ENCODE peak calls at places on chromosome 21, in seven cellular contexts. S, C, V, W, I, N and K are unnamed samples.

GRCh38 chr21:14569868-14570267 is 23.8 kb upstream of the SAMSN1 start:
- DNase-seq in V (no peak), I (no peak), S (no peak), C (no peak), W (no peak), N (no peak), K (no peak)

GRCh38 chr21:33936221-33937038 is 20.8 kb upstream of the ATP5PO start:
- DNase-seq in S (peak; percentile 42), V (no peak), W (peak; percentile 23), I (no peak), C (no peak), N (no peak), K (peak; percentile 79)

GRCh38 chr21:35189077-35189863 is 140.2 kb upstream of the RUNX1 start:
- DNase-seq in I (no peak), S (peak; percentile 70), N (peak; percentile 92), C (peak; percentile 30), W (peak; percentile 87), V (peak; percentile 93), K (peak; percentile 96)

GRCh38 chr21:34983680-34984086 is 65.4 kb downstream of the RUNX1 start:
- DNase-seq in V (peak; percentile 86), I (no peak), W (peak; percentile 84), N (no peak), C (no peak), S (peak; percentile 84), K (peak; percentile 64)

GRCh38 chr21:19218163-19218562 is 814.6 kb upstream of the TMPRSS15 start:
- DNase-seq in N (no peak), I (no peak), C (no peak), W (no peak), S (no peak), V (no peak), K (no peak)

GRCh38 chr21:16305686-16306085 is 575.9 kb downstream of the USP25 start:
- DNase-seq in N (peak; percentile 44), C (no peak), I (no peak), S (peak; percentile 37), V (peak; percentile 77), W (peak; percentile 48), K (peak; percentile 56)

GRCh38 chr21:16134134-16134533 is 404.4 kb downstream of the USP25 start:
- DNase-seq in V (peak; percentile 43), W (no peak), S (no peak), N (no peak), C (no peak), I (no peak), K (peak; percentile 63)

GRCh38 chr21:27346041-27346448 is 379.2 kb upstream of the ADAMTS5 start:
- DNase-seq in W (peak; percentile 72), S (peak; percentile 81), I (no peak), C (no peak), N (peak; percentile 6), V (peak; percentile 36), K (peak; percentile 55)

GRCh38 chr21:29305068-29305467 is 6.3 kb downstream of the BACH1 start:
- DNase-seq in N (no peak), V (no peak), C (no peak), W (peak; percentile 57), I (no peak), S (no peak), K (no peak)

GRCh38 chr21:38082936-38083335 is 166.7 kb upstream of the KCNJ6 start:
- DNase-seq in C (no peak), S (no peak), V (no peak), W (no peak), I (no peak), N (no peak), K (no peak)

GRCh38 chr21:17612023-17612564 is 607 bp downstream of the BTG3 start:
- DNase-seq in W (peak; percentile 69), I (no peak), N (peak; percentile 59), C (peak; percentile 63), S (peak; percentile 75), V (peak; percentile 50), K (peak; percentile 64)

GRCh38 chr21:16072692-16073091 is 342.9 kb downstream of the USP25 start:
- DNase-seq in I (peak; percentile 46), V (peak; percentile 98), W (peak; percentile 93), S (peak; percentile 75), C (peak; percentile 62), N (peak; percentile 85), K (peak; percentile 96)

GRCh38 chr21:35743571-35743970 is 316.8 kb downstream of the SETD4 start:
- DNase-seq in W (peak; percentile 35), S (peak; percentile 53), V (peak; percentile 43), N (peak; percentile 6), I (no peak), C (no peak), K (no peak)

GRCh38 chr21:25790122-25790951 is 55.6 kb downstream of the GABPA start:
- DNase-seq in V (peak; percentile 28), S (peak; percentile 52), N (peak; percentile 65), W (peak; percentile 49), C (peak; percentile 55), I (no peak), K (peak; percentile 57)

GRCh38 chr21:35940074-35940927 is 120.0 kb downstream of the SETD4 start:
- DNase-seq in C (peak; percentile 83), N (peak; percentile 89), W (peak; percentile 88), I (peak; percentile 59), S (peak; percentile 87), V (peak; percentile 73), K (peak; percentile 89)

GRCh38 chr21:31788581-31788980 is 56.7 kb upstream of the SCAF4 start:
- DNase-seq in I (no peak), S (no peak), N (no peak), V (no peak), W (no peak), C (no peak), K (no peak)

GRCh38 chr21:33682992-33683627 is 40.8 kb downstream of the ITSN1 start:
- DNase-seq in I (no peak), C (peak; percentile 63), N (peak; percentile 90), W (peak; percentile 87), V (peak; percentile 99), S (peak; percentile 96), K (peak; percentile 96)

GRCh38 chr21:42556960-42557359 is 43.3 kb downstream of the SLC37A1 start:
- DNase-seq in N (no peak), C (no peak), W (no peak), I (no peak), S (no peak), V (no peak), K (no peak)

GRCh38 chr21:42557420-42557819 is 43.8 kb downstream of the SLC37A1 start:
- DNase-seq in S (no peak), N (no peak), W (no peak), I (no peak), C (no peak), V (no peak), K (no peak)

GRCh38 chr21:42554251-42554937 is 40.7 kb downstream of the SLC37A1 start:
- DNase-seq in I (no peak), W (no peak), S (no peak), N (no peak), C (no peak), V (no peak), K (no peak)

GRCh38 chr21:42556476-42556875 is 42.8 kb downstream of the SLC37A1 start:
- DNase-seq in I (no peak), S (no peak), N (no peak), C (no peak), V (no peak), W (no peak), K (no peak)

DNA sequence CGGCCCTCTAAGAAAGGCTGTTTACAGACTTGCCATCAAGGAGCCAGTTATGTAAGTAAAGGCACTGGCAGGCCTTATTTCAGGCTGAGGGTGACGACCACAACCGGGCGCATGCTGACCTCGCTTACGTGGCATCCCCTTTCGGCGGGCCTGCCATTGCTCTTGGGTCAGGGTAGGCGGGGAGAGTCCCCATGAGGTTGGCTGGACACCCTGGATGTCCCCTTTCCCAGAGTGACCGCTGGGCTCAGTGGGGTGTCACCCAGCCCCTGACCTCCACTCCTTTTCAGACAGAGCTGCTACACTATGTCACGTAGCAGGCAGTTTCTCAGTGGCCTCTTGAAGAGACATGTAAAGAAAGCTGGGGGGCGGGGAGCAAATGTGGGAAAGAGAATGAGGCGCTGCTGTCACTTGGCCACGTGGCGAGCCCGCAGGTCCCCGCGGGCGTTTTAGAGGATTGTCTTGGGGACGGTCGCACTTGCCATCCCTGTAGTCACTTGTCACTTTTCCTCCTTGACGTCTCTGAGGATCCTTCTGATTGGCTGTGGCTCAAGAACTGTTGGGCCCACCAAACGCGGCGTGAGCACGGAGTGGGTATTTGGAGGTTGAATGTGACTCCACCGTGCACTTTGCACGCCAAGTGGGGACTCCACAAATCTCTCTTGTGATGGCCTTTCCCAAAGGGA is 42.2 kb downstream of the SLC37A1 start:
- DNase-seq in C (no peak), I (no peak), W (no peak), S (no peak), V (no peak), N (no peak), K (no peak)
- H3K4me3 ChIP-seq in C (no peak overlapping the region), I (no peak overlapping the region), W (no peak overlapping the region), S (no peak overlapping the region), V (no peak overlapping the region), N (no peak overlapping the region), K (no peak overlapping the region)

GRCh38 chr21:46065215-46065992 is 32.5 kb upstream of the COL6A2 start:
- DNase-seq in C (peak; percentile 45), N (peak; percentile 70), I (peak; percentile 13), S (peak; percentile 72), W (peak; percentile 85), V (peak; percentile 81), K (peak; percentile 79)

GRCh38 chr21:46063227-46063626 is 34.7 kb upstream of the COL6A2 start:
- DNase-seq in V (no peak), I (no peak), S (peak; percentile 56), C (no peak), W (peak; percentile 64), N (no peak), K (no peak)

GRCh38 chr21:46063734-46064680 is 33.9 kb upstream of the COL6A2 start:
- DNase-seq in S (no peak), I (no peak), V (no peak), W (no peak), C (no peak), N (no peak), K (no peak)

GRCh38 chr21:46065993-46066842 is 31.7 kb upstream of the COL6A2 start:
- DNase-seq in C (no peak), I (no peak), V (no peak), N (no peak), W (peak; percentile 53), S (no peak), K (peak; percentile 47)

DNA sequence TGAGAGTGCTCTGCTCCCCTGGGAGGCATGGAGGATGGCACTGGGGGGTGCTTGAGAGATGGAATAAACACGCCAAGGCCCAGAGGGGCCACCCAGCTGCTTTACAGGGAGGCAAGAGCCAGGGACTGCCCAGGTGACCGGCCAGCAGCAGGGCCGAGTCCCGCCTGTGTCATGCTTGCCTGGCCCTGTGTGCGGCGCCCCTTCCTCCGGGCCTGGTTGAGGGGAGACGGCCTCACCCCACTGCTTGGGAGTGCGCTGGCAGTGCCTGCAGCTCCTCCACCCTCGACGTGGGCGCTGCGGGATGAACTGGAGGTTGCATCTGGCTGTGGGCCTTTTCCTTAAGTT is 33.1 kb upstream of the COL6A2 start:
- DNase-seq in N (no peak), I (peak; percentile 14), S (no peak), C (no peak), V (no peak), W (no peak), K (no peak)
- H3K4me3 ChIP-seq in N (no peak overlapping the region), I (no peak overlapping the region), S (no peak overlapping the region), C (no peak overlapping the region), V (no peak overlapping the region), W (peak overlapping the region; percentile 48), K (no peak overlapping the region)

GRCh38 chr21:41429925-41430491 is 4.0 kb downstream of the MX1 start:
- DNase-seq in C (no peak), I (no peak), S (no peak), V (no peak), N (no peak), W (no peak), K (no peak)
- H3K4me3 ChIP-seq in C (no peak overlapping the region), I (no peak overlapping the region), S (no peak overlapping the region), V (no peak overlapping the region), N (no peak overlapping the region), W (no peak overlapping the region), K (no peak overlapping the region)

GRCh38 chr21:39663066-39663465 is 50.3 kb downstream of the B3GALT5 start:
- DNase-seq in I (no peak), W (no peak), C (no peak), V (no peak), S (no peak), N (no peak), K (no peak)
- H3K4me3 ChIP-seq in I (no peak overlapping the region), W (no peak overlapping the region), C (no peak overlapping the region), V (no peak overlapping the region), S (no peak overlapping the region), N (no peak overlapping the region), K (no peak overlapping the region)